ENCODE peak calls at places on chromosomes 6 and 20, in eight cellular contexts. One of them, this sample, is unnamed.

GRCh38 chr6:169079650-169080049 is 174.0 kb downstream of the THBS2 start:
- DNase-seq in astrocyte of the spinal cord: peak; percentile 83
- DNase-seq in epithelial cell of esophagus: peak; percentile 3
- DNase-seq in PC-9: no peak
- DNase-seq in cardiac muscle cell: no peak
- DNase-seq in sigmoid colon: no peak
- DNase-seq in GM23338: no peak
- DNase-seq in left ventricle myocardium inferior: no peak
- DNase-seq in this sample: no peak

GRCh38 chr6:155154158-155154830 is 109.5 kb upstream of the CLDN20 start:
- DNase-seq in astrocyte of the spinal cord: peak; percentile 93
- DNase-seq in epithelial cell of esophagus: peak; percentile 77
- DNase-seq in PC-9: peak; percentile 32
- DNase-seq in cardiac muscle cell: peak; percentile 74
- DNase-seq in sigmoid colon: no peak
- DNase-seq in GM23338: no peak
- DNase-seq in left ventricle myocardium inferior: no peak
- DNase-seq in this sample: no peak

GRCh38 chr20:2942439-2942838 is 69.2 kb downstream of the PTPRA start:
- DNase-seq in astrocyte of the spinal cord: peak; percentile 57
- DNase-seq in epithelial cell of esophagus: no peak
- DNase-seq in PC-9: no peak
- DNase-seq in cardiac muscle cell: peak; percentile 71
- DNase-seq in sigmoid colon: no peak
- DNase-seq in GM23338: no peak
- DNase-seq in left ventricle myocardium inferior: no peak
- DNase-seq in this sample: no peak

GRCh38 chr6:9537381-9537780 is 877.5 kb downstream of the TFAP2A start:
- DNase-seq in astrocyte of the spinal cord: peak; percentile 53
- DNase-seq in epithelial cell of esophagus: no peak
- DNase-seq in PC-9: no peak
- DNase-seq in cardiac muscle cell: peak; percentile 32
- DNase-seq in sigmoid colon: no peak
- DNase-seq in GM23338: no peak
- DNase-seq in left ventricle myocardium inferior: no peak
- DNase-seq in this sample: no peak

GRCh38 chr20:17896771-17897369 is 71.7 kb downstream of the SNX5 start:
- DNase-seq in astrocyte of the spinal cord: no peak
- DNase-seq in epithelial cell of esophagus: no peak
- DNase-seq in PC-9: no peak
- DNase-seq in cardiac muscle cell: no peak
- DNase-seq in sigmoid colon: peak; percentile 57
- DNase-seq in GM23338: no peak
- DNase-seq in left ventricle myocardium inferior: no peak
- DNase-seq in this sample: no peak

GRCh38 chr6:6942826-6943225 is 164.9 kb upstream of the RREB1 start:
- DNase-seq in astrocyte of the spinal cord: peak; percentile 47
- DNase-seq in epithelial cell of esophagus: no peak
- DNase-seq in PC-9: no peak
- DNase-seq in cardiac muscle cell: no peak
- DNase-seq in sigmoid colon: peak; percentile 72
- DNase-seq in GM23338: no peak
- DNase-seq in left ventricle myocardium inferior: peak; percentile 65
- DNase-seq in this sample: no peak

GRCh38 chr6:112477125-112477524 is 130.0 kb downstream of the RFPL4B start:
- DNase-seq in astrocyte of the spinal cord: no peak
- DNase-seq in epithelial cell of esophagus: no peak
- DNase-seq in PC-9: no peak
- DNase-seq in cardiac muscle cell: no peak
- DNase-seq in sigmoid colon: no peak
- DNase-seq in GM23338: no peak
- DNase-seq in left ventricle myocardium inferior: no peak
- DNase-seq in this sample: no peak

GRCh38 chr6:75748743-75749538 is at the start of gene MYO6:
- DNase-seq in astrocyte of the spinal cord: peak; percentile 68
- DNase-seq in epithelial cell of esophagus: peak; percentile 76
- DNase-seq in PC-9: peak; percentile 86
- DNase-seq in cardiac muscle cell: peak; percentile 64
- DNase-seq in sigmoid colon: peak; percentile 80
- DNase-seq in GM23338: peak; percentile 80
- DNase-seq in left ventricle myocardium inferior: peak; percentile 77
- DNase-seq in this sample: peak; percentile 20

GRCh38 chr6:159565181-159565580 is 127.9 kb downstream of the SOD2 start:
- DNase-seq in astrocyte of the spinal cord: no peak
- DNase-seq in epithelial cell of esophagus: no peak
- DNase-seq in PC-9: no peak
- DNase-seq in cardiac muscle cell: peak; percentile 0
- DNase-seq in sigmoid colon: no peak
- DNase-seq in GM23338: no peak
- DNase-seq in left ventricle myocardium inferior: no peak
- DNase-seq in this sample: no peak

GRCh38 chr20:47887064-47887463 is 101.8 kb upstream of the SULF2 start:
- DNase-seq in astrocyte of the spinal cord: no peak
- DNase-seq in epithelial cell of esophagus: no peak
- DNase-seq in PC-9: no peak
- DNase-seq in cardiac muscle cell: no peak
- DNase-seq in sigmoid colon: no peak
- DNase-seq in GM23338: no peak
- DNase-seq in left ventricle myocardium inferior: no peak
- DNase-seq in this sample: no peak

GRCh38 chr6:63530984-63531383 is 41.3 kb upstream of the LOC128125822 start:
- DNase-seq in astrocyte of the spinal cord: no peak
- DNase-seq in epithelial cell of esophagus: no peak
- DNase-seq in PC-9: no peak
- DNase-seq in cardiac muscle cell: no peak
- DNase-seq in sigmoid colon: no peak
- DNase-seq in GM23338: no peak
- DNase-seq in left ventricle myocardium inferior: no peak
- DNase-seq in this sample: no peak

GRCh38 chr6:30025197-30025596 is 35.9 kb upstream of the POLR1H start:
- DNase-seq in astrocyte of the spinal cord: no peak
- DNase-seq in epithelial cell of esophagus: no peak
- DNase-seq in PC-9: no peak
- DNase-seq in cardiac muscle cell: no peak
- DNase-seq in sigmoid colon: no peak
- DNase-seq in GM23338: no peak
- DNase-seq in left ventricle myocardium inferior: no peak
- DNase-seq in this sample: no peak

GRCh38 chr6:137218473-137218916 is 690 bp downstream of the IFNGR1 start:
- DNase-seq in astrocyte of the spinal cord: peak; percentile 57
- DNase-seq in epithelial cell of esophagus: peak; percentile 78
- DNase-seq in PC-9: peak; percentile 31
- DNase-seq in cardiac muscle cell: peak; percentile 33
- DNase-seq in sigmoid colon: peak; percentile 83
- DNase-seq in GM23338: peak; percentile 24
- DNase-seq in left ventricle myocardium inferior: no peak
- DNase-seq in this sample: peak; percentile 55

GRCh38 chr6:47200536-47201334 is 109.0 kb downstream of the TNFRSF21 start:
- DNase-seq in astrocyte of the spinal cord: no peak
- DNase-seq in epithelial cell of esophagus: peak; percentile 87
- DNase-seq in PC-9: no peak
- DNase-seq in cardiac muscle cell: no peak
- DNase-seq in sigmoid colon: no peak
- DNase-seq in GM23338: no peak
- DNase-seq in left ventricle myocardium inferior: no peak
- DNase-seq in this sample: no peak

GRCh38 chr20:22771706-22772105 is 187.3 kb upstream of the FOXA2 start:
- DNase-seq in astrocyte of the spinal cord: no peak
- DNase-seq in epithelial cell of esophagus: peak; percentile 51
- DNase-seq in PC-9: peak; percentile 52
- DNase-seq in cardiac muscle cell: no peak
- DNase-seq in sigmoid colon: no peak
- DNase-seq in GM23338: no peak
- DNase-seq in left ventricle myocardium inferior: no peak
- DNase-seq in this sample: no peak

GRCh38 chr6:16594849-16595248 is 166.4 kb downstream of the ATXN1 start:
- DNase-seq in astrocyte of the spinal cord: no peak
- DNase-seq in epithelial cell of esophagus: no peak
- DNase-seq in PC-9: no peak
- DNase-seq in cardiac muscle cell: no peak
- DNase-seq in sigmoid colon: no peak
- DNase-seq in GM23338: no peak
- DNase-seq in left ventricle myocardium inferior: no peak
- DNase-seq in this sample: no peak

DNA sequence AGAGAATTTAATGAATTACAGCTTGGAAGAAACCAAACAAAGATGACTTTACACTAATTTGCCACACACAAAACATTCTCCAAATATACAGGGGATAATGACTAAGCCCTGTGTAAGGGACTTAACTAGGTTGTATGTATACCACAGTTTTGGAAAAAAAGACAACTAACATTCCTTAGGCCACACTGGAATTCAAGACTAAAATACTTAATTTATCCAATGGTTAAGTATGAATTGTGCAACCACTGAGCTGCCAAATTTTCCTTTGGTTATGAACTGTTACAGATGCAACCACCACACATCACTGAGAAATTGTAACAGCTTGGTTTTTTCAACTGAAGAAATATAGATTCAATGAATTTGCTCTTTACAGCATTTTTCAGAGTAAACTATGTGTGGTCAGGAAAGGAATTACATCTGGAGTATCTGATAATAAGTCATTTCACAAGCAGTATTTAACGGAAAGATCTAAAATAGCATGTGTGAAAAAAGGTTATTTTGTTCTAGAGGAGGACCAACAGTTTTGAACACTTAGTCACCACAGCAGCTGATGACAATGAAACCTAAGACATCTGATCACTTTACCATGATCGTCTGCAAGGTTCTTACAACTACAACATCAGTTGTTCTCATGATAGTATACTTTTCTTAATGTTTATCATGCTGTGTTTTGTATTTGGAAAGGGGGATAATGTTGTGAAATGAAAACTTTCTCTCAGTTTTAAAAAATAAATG is 318.8 kb downstream of the BCKDHB start:
- DNase-seq in astrocyte of the spinal cord: peak; percentile 94
- DNase-seq in epithelial cell of esophagus: no peak
- DNase-seq in PC-9: no peak
- DNase-seq in cardiac muscle cell: peak; percentile 95
- DNase-seq in sigmoid colon: no peak
- DNase-seq in GM23338: no peak
- DNase-seq in left ventricle myocardium inferior: no peak
- DNase-seq in this sample: no peak
- TF ChIP-seq CTCF in astrocyte of the spinal cord: peak; percentile 11
- TF ChIP-seq CTCF in epithelial cell of esophagus: no peak
- TF ChIP-seq CTCF in PC-9: no peak
- TF ChIP-seq CTCF in cardiac muscle cell: no peak
- TF ChIP-seq CTCF in sigmoid colon: no peak
- TF ChIP-seq CTCF in GM23338: no peak
- TF ChIP-seq CTCF in left ventricle myocardium inferior: no peak
- TF ChIP-seq CTCF in this sample: no peak

DNA sequence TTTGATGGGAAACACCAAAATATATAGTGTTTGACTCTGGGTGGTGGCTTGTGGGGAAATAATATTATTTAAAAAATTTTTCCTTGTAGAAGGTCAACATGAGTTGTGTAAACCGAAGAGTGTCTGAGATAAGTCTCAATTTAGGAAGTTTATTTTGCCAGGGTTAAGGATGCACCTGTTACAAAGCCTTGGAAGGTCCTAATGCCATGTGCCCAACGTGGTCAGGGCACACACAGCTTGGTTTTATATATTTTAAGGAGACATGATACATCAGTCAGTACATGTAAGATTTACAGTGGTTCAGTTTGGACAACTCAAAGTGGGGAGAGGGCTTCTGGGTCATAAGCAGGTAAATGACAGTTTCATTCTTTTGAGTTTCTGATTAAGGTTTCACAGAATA is 162.1 kb downstream of the ZFAND3 start:
- DNase-seq in astrocyte of the spinal cord: no peak
- DNase-seq in epithelial cell of esophagus: no peak
- DNase-seq in PC-9: no peak
- DNase-seq in cardiac muscle cell: no peak
- DNase-seq in sigmoid colon: no peak
- DNase-seq in GM23338: no peak
- DNase-seq in left ventricle myocardium inferior: no peak
- DNase-seq in this sample: no peak
- TF ChIP-seq CTCF in astrocyte of the spinal cord: no peak
- TF ChIP-seq CTCF in epithelial cell of esophagus: no peak
- TF ChIP-seq CTCF in PC-9: no peak
- TF ChIP-seq CTCF in cardiac muscle cell: no peak
- TF ChIP-seq CTCF in sigmoid colon: no peak
- TF ChIP-seq CTCF in GM23338: no peak
- TF ChIP-seq CTCF in left ventricle myocardium inferior: no peak
- TF ChIP-seq CTCF in this sample: no peak

GRCh38 chr6:73309784-73310502 is 44.1 kb downstream of the DPPA5 start:
- DNase-seq in astrocyte of the spinal cord: peak; percentile 66
- DNase-seq in epithelial cell of esophagus: peak; percentile 57
- DNase-seq in PC-9: peak; percentile 76
- DNase-seq in cardiac muscle cell: peak; percentile 67
- DNase-seq in sigmoid colon: peak; percentile 69
- DNase-seq in GM23338: peak; percentile 69
- DNase-seq in left ventricle myocardium inferior: peak; percentile 35
- DNase-seq in this sample: peak; percentile 22
- TF ChIP-seq CTCF in astrocyte of the spinal cord: peak; percentile 77
- TF ChIP-seq CTCF in epithelial cell of esophagus: peak; percentile 42
- TF ChIP-seq CTCF in PC-9: peak; percentile 61
- TF ChIP-seq CTCF in cardiac muscle cell: peak; percentile 70
- TF ChIP-seq CTCF in sigmoid colon: no peak
- TF ChIP-seq CTCF in GM23338: peak; percentile 75
- TF ChIP-seq CTCF in left ventricle myocardium inferior: peak; percentile 21
- TF ChIP-seq CTCF in this sample: peak; percentile 43

DNA sequence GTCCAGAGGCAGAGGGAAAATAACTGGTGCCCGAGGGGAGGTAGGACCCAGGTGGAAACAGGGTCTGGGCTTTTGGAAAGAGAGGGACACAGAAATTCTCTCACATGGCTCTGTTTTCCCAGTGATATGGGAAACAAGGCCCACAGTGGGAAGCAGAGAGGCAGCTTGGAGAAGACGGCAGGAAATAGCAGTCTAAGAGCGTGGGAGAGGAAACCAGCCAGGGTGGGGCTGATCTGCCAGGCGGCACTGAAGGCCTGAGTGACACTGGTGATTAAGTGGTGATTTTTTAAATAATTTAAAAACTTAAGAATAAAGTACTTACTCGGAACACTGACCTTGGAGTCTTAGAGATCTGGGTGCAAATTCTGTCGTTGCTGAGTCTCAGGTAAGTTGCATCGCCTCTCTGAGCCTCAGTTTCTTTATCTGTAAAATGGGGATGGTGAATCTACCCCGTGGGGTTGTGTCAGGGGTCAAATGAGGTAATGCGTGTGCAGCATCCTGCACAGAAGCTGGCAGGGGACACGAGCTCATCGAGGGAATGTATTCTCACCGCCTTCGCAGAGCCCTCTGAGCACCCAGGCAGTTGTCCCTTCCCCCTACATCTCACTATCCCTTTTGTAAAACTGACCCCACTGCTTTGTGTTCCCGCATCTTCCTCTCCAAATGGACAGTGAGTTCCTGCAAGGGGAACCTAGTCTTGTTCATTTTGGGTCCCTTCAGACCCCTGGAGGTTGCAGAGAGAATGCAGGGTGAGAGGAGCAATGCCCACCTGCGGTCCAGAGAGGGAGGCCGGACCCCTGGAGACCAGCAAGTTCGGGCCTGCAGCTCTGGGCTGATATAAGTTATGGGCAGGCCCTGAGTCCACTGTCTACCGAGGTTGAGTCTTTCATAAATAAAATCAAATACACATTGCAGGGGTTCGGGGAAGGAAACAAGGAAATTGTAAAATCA is 228.6 kb upstream of the PMEPA1 start:
- DNase-seq in astrocyte of the spinal cord: peak; percentile 13
- DNase-seq in epithelial cell of esophagus: no peak
- DNase-seq in PC-9: no peak
- DNase-seq in cardiac muscle cell: peak; percentile 16
- DNase-seq in sigmoid colon: no peak
- DNase-seq in GM23338: peak; percentile 37
- DNase-seq in left ventricle myocardium inferior: no peak
- DNase-seq in this sample: no peak
- TF ChIP-seq CTCF in astrocyte of the spinal cord: peak; percentile 14
- TF ChIP-seq CTCF in epithelial cell of esophagus: no peak
- TF ChIP-seq CTCF in PC-9: no peak
- TF ChIP-seq CTCF in cardiac muscle cell: no peak
- TF ChIP-seq CTCF in sigmoid colon: no peak
- TF ChIP-seq CTCF in GM23338: peak; percentile 7
- TF ChIP-seq CTCF in left ventricle myocardium inferior: no peak
- TF ChIP-seq CTCF in this sample: no peak